ENCODE peak calls at places on chromosomes 5 and 9, in six cellular contexts. X is cardiac muscle cell; B is Jurkat, Clone E6-1; L is ovary; F is adrenal gland; K is sigmoid colon. D is an unnamed sample.

GRCh38 chr9:38178282-38178681 is 109.3 kb upstream of the SHB start:
- DNase-seq in X (no peak), B (no peak), L (no peak), F (no peak), K (no peak), D (no peak)

GRCh38 chr5:174617910-174618309 is 106.5 kb upstream of the MSX2 start:
- DNase-seq in X (no peak), B (no peak), L (no peak), F (no peak), K (no peak), D (no peak)

GRCh38 chr5:9454012-9454481 is 91.8 kb downstream of the SEMA5A start:
- DNase-seq in X (no peak), B (no peak), L (no peak), F (peak), K (no peak), D (peak)

GRCh38 chr9:100590481-100590880 is 12.6 kb downstream of the CAVIN4 start:
- DNase-seq in X (peak), B (no peak), L (no peak), F (no peak), K (no peak), D (peak)

GRCh38 chr9:122055668-122056067 is 37.4 kb downstream of the TTLL11 start:
- DNase-seq in X (no peak), B (no peak), L (no peak), F (no peak), K (no peak), D (no peak)

GRCh38 chr9:117081641-117082317 is 333.1 kb downstream of the ASTN2 start:
- DNase-seq in X (no peak), B (no peak), L (no peak), F (no peak), K (no peak), D (peak)

GRCh38 chr5:87137280-87137679 is 130.4 kb upstream of the RASA1 start:
- DNase-seq in X (peak), B (no peak), L (no peak), F (no peak), K (no peak), D (no peak)

GRCh38 chr5:40401965-40402364 is 277.8 kb upstream of the PTGER4 start:
- DNase-seq in X (no peak), B (no peak), L (no peak), F (no peak), K (no peak), D (peak)

GRCh38 chr9:116515541-116515940 is 171.6 kb upstream of the TRIM32 start:
- DNase-seq in X (no peak), B (no peak), L (no peak), F (no peak), K (no peak), D (no peak)

GRCh38 chr9:23700359-23700758 is 125.7 kb downstream of the ELAVL2 start:
- DNase-seq in X (no peak), B (no peak), L (no peak), F (no peak), K (no peak), D (no peak)

GRCh38 chr9:137493163-137494103 is 34.3 kb upstream of the NSMF start:
- DNase-seq in X (no peak), B (no peak), L (no peak), F (no peak), K (peak), D (peak)

GRCh38 chr9:6354072-6354686 is 26.0 kb downstream of the TPD52L3 start:
- DNase-seq in X (peak), B (peak), L (no peak), F (peak), K (no peak), D (peak)

GRCh38 chr9:70413427-70413797 is 1.0 kb downstream of the KLF9 start:
- DNase-seq in X (no peak), B (no peak), L (no peak), F (no peak), K (no peak), D (no peak)

GRCh38 chr5:2251298-2251697 is 368.6 kb upstream of the IRX4 start:
- DNase-seq in X (no peak), B (no peak), L (no peak), F (no peak), K (no peak), D (no peak)

GRCh38 chr9:15612962-15613361 is 60.1 kb downstream of the CCDC171 start:
- DNase-seq in X (no peak), B (no peak), L (no peak), F (no peak), K (no peak), D (no peak)

GRCh38 chr9:7388755-7389154 is 410.8 kb downstream of the DMAC1 start:
- DNase-seq in X (no peak), B (no peak), L (no peak), F (no peak), K (no peak), D (no peak)

GRCh38 chr9:136725612-136726011 is 13.2 kb downstream of the DIPK1B start:
- DNase-seq in X (peak), B (no peak), L (no peak), F (no peak), K (no peak), D (peak)

GRCh38 chr5:5572010-5572982 is 149.8 kb downstream of the ICE1 start:
- DNase-seq in X (no peak), B (no peak), L (peak), F (peak), K (peak), D (peak)

GRCh38 chr9:20783057-20784038 is 99.3 kb downstream of the FOCAD start:
- DNase-seq in X (no peak), B (no peak), L (no peak), F (no peak), K (no peak), D (no peak)

GRCh38 chr9:83186354-83186753 is 123.4 kb upstream of the RASEF start:
- DNase-seq in X (no peak), B (no peak), L (no peak), F (no peak), K (no peak), D (no peak)

GRCh38 chr5:143434261-143435206 is 31.0 kb upstream of the NR3C1 start:
- DNase-seq in X (peak), B (peak), L (no peak), F (no peak), K (no peak), D (peak)

GRCh38 chr5:149301744-149302380 is 30.2 kb downstream of the AFAP1L1 start:
- DNase-seq in X (no peak), B (no peak), L (no peak), F (no peak), K (no peak), D (peak)

GRCh38 chr5:163473613-163474243 is 13.3 kb downstream of the HMMR start:
- DNase-seq in X (peak), B (no peak), L (no peak), F (no peak), K (no peak), D (peak)

GRCh38 chr5:74382864-74383618 is 257.5 kb downstream of the ENC1 start:
- DNase-seq in X (peak), B (no peak), L (peak), F (peak), K (peak), D (peak)

GRCh38 chr5:98789029-98789428 is 15.6 kb downstream of the RGMB start:
- DNase-seq in X (no peak), B (no peak), L (no peak), F (no peak), K (no peak), D (no peak)

GRCh38 chr9:116087246-116087645 is 66.3 kb upstream of the PAPPA start:
- DNase-seq in X (peak), B (no peak), L (no peak), F (peak), K (no peak), D (peak)

GRCh38 chr5:77486344-77486962 is 5.7 kb downstream of the WDR41 start:
- DNase-seq in X (no peak), B (no peak), L (no peak), F (no peak), K (no peak), D (no peak)

GRCh38 chr5:103962023-103962422 is 399.4 kb upstream of the NUDT12 start:
- DNase-seq in X (no peak), B (no peak), L (no peak), F (no peak), K (no peak), D (no peak)

GRCh38 chr5:116486588-116486987 is 88.0 kb downstream of the SEMA6A start:
- DNase-seq in X (no peak), B (no peak), L (no peak), F (no peak), K (no peak), D (no peak)

GRCh38 chr5:178203670-178204204 is 596 bp upstream of the HNRNPAB start:
- DNase-seq in X (no peak), B (no peak), L (no peak), F (no peak), K (no peak), D (no peak)

GRCh38 chr5:75668988-75669760 is 48.1 kb downstream of the POC5 start:
- DNase-seq in X (peak), B (no peak), L (peak), F (peak), K (no peak), D (no peak)

GRCh38 chr9:78383130-78383529 is 86.2 kb downstream of the PSAT1 start:
- DNase-seq in X (peak), B (no peak), L (no peak), F (no peak), K (no peak), D (no peak)

GRCh38 chr9:22044583-22044982 is 35.5 kb upstream of the CDKN2B start:
- DNase-seq in X (peak), B (no peak), L (no peak), F (no peak), K (no peak), D (peak)

GRCh38 chr9:34513567-34514214 is 9.1 kb downstream of the ENHO start:
- DNase-seq in X (peak), B (no peak), L (no peak), F (no peak), K (peak), D (peak)

GRCh38 chr5:129459485-129460120 is 495 bp upstream of the ADAMTS19 start:
- DNase-seq in X (peak), B (no peak), L (peak), F (no peak), K (no peak), D (peak)

DNA sequence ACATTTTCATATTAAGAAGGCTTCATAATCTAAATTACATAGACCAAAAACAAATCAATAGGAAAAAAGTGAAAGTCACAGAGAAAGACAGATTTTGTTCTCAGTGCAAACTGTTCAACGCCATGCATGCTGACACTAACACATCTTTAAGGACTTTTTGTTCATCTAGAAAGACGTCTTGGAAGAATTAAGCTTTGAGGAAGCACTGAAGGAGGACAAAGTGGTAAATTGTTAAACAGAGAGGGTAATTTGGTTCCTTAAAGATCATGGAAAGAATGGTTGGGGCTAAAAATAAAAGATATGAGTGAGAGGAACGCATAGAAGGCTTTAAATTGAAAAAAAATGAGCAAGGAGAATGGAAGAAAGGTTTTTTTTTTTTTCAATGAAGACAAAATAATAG is 9.1 kb downstream of the MEGF9 start:
- DNase-seq in X (no peak), B (no peak), L (no peak), F (no peak), K (no peak), D (no peak)
- H3K4me3 ChIP-seq in X (no peak), B (no peak), L (no peak), F (no peak), K (no peak), D (no peak)

GRCh38 chr9:88537743-88538055 is 2.7 kb downstream of the NXNL2 start:
- DNase-seq in X (peak), B (peak), L (peak), F (peak), K (peak), D (peak)
- H3K4me3 ChIP-seq in X (no peak), B (no peak), L (no peak), F (no peak), K (no peak), D (no peak)

GRCh38 chr5:175872287-175873089 is 1.1 kb downstream of the CPLX2 start:
- DNase-seq in X (no peak), B (no peak), L (no peak), F (no peak), K (no peak), D (no peak)
- H3K4me3 ChIP-seq in X (peak), B (no peak), L (no peak), F (no peak), K (no peak), D (no peak)

GRCh38 chr5:168268949-168269943 is 22.2 kb upstream of the WWC1 start:
- DNase-seq in X (peak), B (peak), L (peak), F (peak), K (peak), D (peak)
- H3K4me3 ChIP-seq in X (peak), B (no peak), L (peak), F (no peak), K (peak), D (peak)

GRCh38 chr5:119322948-119323629 is 32.7 kb upstream of the TNFAIP8 start:
- DNase-seq in X (peak), B (no peak), L (no peak), F (no peak), K (no peak), D (no peak)
- H3K4me3 ChIP-seq in X (no peak), B (no peak), L (no peak), F (no peak), K (no peak), D (no peak)

GRCh38 chr9:72529531-72529930 is 8.1 kb downstream of the TMC1 start:
- DNase-seq in X (no peak), B (no peak), L (no peak), F (no peak), K (no peak), D (no peak)

GRCh38 chr9:72524820-72525539 is 3.6 kb downstream of the TMC1 start:
- DNase-seq in X (peak), B (no peak), L (no peak), F (peak), K (peak), D (peak)

GRCh38 chr9:72527801-72528195 is 6.4 kb downstream of the TMC1 start:
- DNase-seq in X (no peak), B (no peak), L (no peak), F (no peak), K (no peak), D (no peak)

GRCh38 chr9:72526901-72527800 is 5.7 kb downstream of the TMC1 start:
- DNase-seq in X (peak), B (peak), L (peak), F (peak), K (peak), D (peak)
- H3K4me3 ChIP-seq in X (no peak), B (peak), L (peak), F (no peak), K (peak), D (peak)

GRCh38 chr5:176619203-176619568 is 9.2 kb upstream of the GPRIN1 start:
- DNase-seq in X (peak), B (no peak), L (no peak), F (peak), K (no peak), D (peak)
- H3K4me3 ChIP-seq in X (no peak), B (no peak), L (no peak), F (no peak), K (no peak), D (no peak)